ENCODE peak calls at places on chromosomes 7 and 10, in eight cellular contexts. G is stomach, D is GM13977, T is cardiac fibroblast, A is RWPE1, X is brain microvascular endothelial cell, B is GM12864, P is AG04450. M is an unnamed sample.

GRCh38 chr10:88903715-88904114 is 23.7 kb downstream of the STAMBPL1 start:
- DNase-seq in A (no peak), T (no peak), P (no peak), D (no peak), G (no peak), X (no peak), B (no peak), M (no peak)

GRCh38 chr7:27176962-27177794 is 3.1 kb upstream of the HOXA10 start:
- DNase-seq in D (no peak), T (no peak), X (no peak), P (no peak), G (no peak), A (no peak), B (no peak), M (no peak)

GRCh38 chr10:72083234-72084093 is 4.9 kb downstream of the SPOCK2 start:
- DNase-seq in G (no peak), D (no peak), A (no peak), T (no peak), X (no peak), B (no peak), P (no peak), M (no peak)

GRCh38 chr7:128743112-128743772 is 4.1 kb downstream of the CALU start:
- DNase-seq in B (no peak), A (no peak), P (no peak), T (no peak), G (no peak), D (no peak), X (peak), M (no peak)

GRCh38 chr10:43187213-43187612 is 49.0 kb downstream of the CSGALNACT2 start:
- DNase-seq in X (no peak), A (no peak), T (no peak), B (no peak), D (no peak), G (no peak), P (no peak), M (no peak)

GRCh38 chr10:113822174-113822573 is 31.7 kb downstream of the DCLRE1A start:
- DNase-seq in X (no peak), P (no peak), B (no peak), A (no peak), G (no peak), D (no peak), T (no peak), M (no peak)

GRCh38 chr7:37729160-37729559 is 45.6 kb downstream of the GPR141 start:
- DNase-seq in B (no peak), A (no peak), G (no peak), T (no peak), X (no peak), P (no peak), D (no peak), M (no peak)

GRCh38 chr7:50092579-50093411 is at the start of gene ZPBP:
- DNase-seq in G (no peak), T (peak), A (peak), D (peak), P (no peak), X (peak), B (peak), M (peak)

GRCh38 chr10:24680647-24681475 is 42.8 kb downstream of the ARHGAP21 start:
- DNase-seq in B (no peak), A (no peak), T (peak), P (no peak), G (no peak), D (no peak), X (no peak), M (no peak)

DNA sequence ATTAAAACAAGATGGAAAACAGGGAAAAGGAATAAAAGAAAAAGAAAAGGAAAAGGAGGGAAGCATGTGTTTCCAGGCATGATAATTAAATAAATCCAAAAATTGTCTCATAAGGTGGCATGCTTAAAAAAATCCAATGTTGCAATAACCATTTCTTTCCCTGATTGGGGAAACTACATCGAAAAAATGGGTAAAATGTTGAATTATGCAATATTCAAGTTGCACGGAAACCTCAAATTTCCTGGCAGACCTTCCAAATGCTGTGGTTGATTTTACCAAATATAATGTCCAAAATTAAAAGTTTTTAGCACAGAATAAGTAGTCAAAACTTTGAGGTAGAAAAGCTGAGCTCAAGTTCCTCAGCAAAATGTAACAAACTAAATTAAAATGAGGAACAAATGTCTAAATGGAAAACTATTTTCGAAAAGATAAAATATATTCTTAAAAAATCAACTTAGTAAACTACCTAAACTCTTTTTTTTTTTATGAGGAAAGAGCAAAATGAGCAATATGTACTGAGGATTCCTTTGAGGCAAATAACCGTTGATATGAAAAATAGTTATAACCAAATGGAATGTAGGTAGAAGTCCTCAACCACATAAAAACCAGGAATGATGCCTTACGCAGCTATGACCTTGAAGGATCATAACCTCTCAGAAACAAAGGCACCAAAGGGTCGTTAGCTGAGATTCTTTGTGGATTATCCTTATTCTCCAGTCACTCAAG is 52.6 kb downstream of the MACC1 start:
- DNase-seq in A (no peak), G (no peak), X (no peak), B (no peak), D (no peak), P (no peak), T (peak), M (no peak)
- TF ChIP-seq CTCF in A (no peak), G (no peak), X (no peak), B (no peak), D (no peak), P (no peak), T (no peak), M (no peak)

GRCh38 chr7:66181845-66182244 is 23.3 kb upstream of the TPST1 start:
- DNase-seq in A (no peak), X (no peak), G (no peak), B (no peak), P (no peak), D (no peak), T (no peak), M (no peak)

GRCh38 chr7:66183700-66184099 is 21.4 kb upstream of the TPST1 start:
- DNase-seq in A (no peak), D (no peak), T (peak), X (peak), B (no peak), P (peak), G (no peak), M (peak)

GRCh38 chr7:66181329-66181728 is 23.8 kb upstream of the TPST1 start:
- DNase-seq in T (no peak), A (no peak), B (no peak), D (no peak), G (no peak), P (no peak), X (no peak), M (no peak)

GRCh38 chr7:66185680-66186187 is 19.4 kb upstream of the TPST1 start:
- DNase-seq in A (no peak), B (no peak), D (no peak), T (no peak), X (no peak), G (no peak), P (no peak), M (no peak)

GRCh38 chr7:66182920-66183319 is 22.2 kb upstream of the TPST1 start:
- DNase-seq in X (no peak), G (no peak), B (no peak), D (no peak), P (no peak), A (no peak), T (no peak), M (no peak)
- TF ChIP-seq CTCF in X (no peak), G (no peak), B (no peak), D (no peak), P (no peak), A (no peak), T (no peak), M (no peak)

GRCh38 chr7:44236333-44236728 is 35.6 kb downstream of the YKT6 start:
- DNase-seq in G (no peak), X (no peak), P (no peak), A (no peak), D (no peak), B (no peak), T (no peak), M (no peak)

GRCh38 chr7:44235582-44236332 is 35.0 kb downstream of the YKT6 start:
- DNase-seq in P (no peak), D (no peak), A (peak), T (no peak), X (no peak), G (no peak), B (no peak), M (no peak)

GRCh38 chr7:44237696-44238095 is 36.9 kb downstream of the YKT6 start:
- DNase-seq in P (no peak), G (no peak), X (no peak), D (no peak), A (no peak), T (no peak), B (no peak), M (no peak)

GRCh38 chr7:44232900-44233715 is 32.3 kb downstream of the YKT6 start:
- DNase-seq in X (no peak), G (no peak), A (no peak), B (no peak), P (no peak), T (no peak), D (no peak), M (no peak)

GRCh38 chr7:44235066-44235465 is 34.3 kb downstream of the YKT6 start:
- DNase-seq in X (no peak), A (no peak), T (no peak), P (no peak), G (no peak), D (no peak), B (no peak), M (no peak)
- TF ChIP-seq CTCF in X (no peak), A (no peak), T (no peak), P (no peak), G (no peak), D (no peak), B (no peak), M (no peak)

DNA sequence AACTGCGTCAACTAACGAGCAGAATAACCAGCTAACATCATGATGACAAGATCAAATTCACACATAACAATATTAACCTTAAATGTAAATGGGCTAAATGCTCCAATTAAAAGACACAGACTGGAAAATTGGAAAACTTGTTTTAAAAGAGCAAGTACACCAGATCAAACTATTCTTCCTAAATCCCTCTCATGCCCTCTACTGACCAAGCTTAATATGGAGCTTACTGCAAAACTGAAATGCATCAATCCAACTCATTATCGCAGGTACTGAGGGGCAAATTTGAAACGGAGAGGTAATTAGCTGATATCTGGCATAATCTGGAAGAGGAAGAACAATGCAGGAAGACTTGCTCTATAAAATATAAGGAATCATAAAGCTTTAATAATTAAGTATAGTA is 1223.8 kb downstream of the NXPH1 start:
- DNase-seq in X (no peak), G (no peak), T (no peak), D (no peak), P (no peak), B (no peak), A (no peak), M (no peak)
- TF ChIP-seq CTCF in X (peak), G (no peak), T (no peak), D (no peak), P (no peak), B (no peak), A (no peak), M (no peak)

GRCh38 chr7:107579881-107580715 is at the start of gene BCAP29:
- DNase-seq in P (no peak), A (no peak), B (no peak), T (peak), D (peak), G (peak), X (peak), M (no peak)
- TF ChIP-seq CTCF in P (no peak), A (peak), B (no peak), T (peak), D (peak), G (peak), X (peak), M (peak)

GRCh38 chr7:42138691-42139090 is 98.3 kb downstream of the GLI3 start:
- DNase-seq in T (no peak), A (no peak), D (no peak), P (no peak), B (no peak), X (no peak), G (no peak), M (no peak)
- TF ChIP-seq CTCF in T (no peak), A (no peak), D (no peak), P (peak), B (no peak), X (peak), G (no peak), M (no peak)

GRCh38 chr7:99831595-99831994 is 3.8 kb downstream of the CYP3A43 start:
- DNase-seq in G (no peak), D (no peak), A (no peak), T (no peak), B (no peak), P (no peak), X (no peak), M (no peak)

GRCh38 chr7:99827040-99827778 is 604 bp upstream of the CYP3A43 start:
- DNase-seq in D (no peak), P (no peak), G (peak), T (no peak), X (no peak), B (no peak), A (no peak), M (no peak)

GRCh38 chr7:99833289-99833877 is 5.6 kb downstream of the CYP3A43 start:
- DNase-seq in T (no peak), B (no peak), X (no peak), P (no peak), D (no peak), G (no peak), A (no peak), M (no peak)

GRCh38 chr7:99828818-99829217 is 1.0 kb downstream of the CYP3A43 start:
- DNase-seq in A (no peak), G (no peak), D (no peak), T (no peak), P (no peak), B (no peak), X (no peak), M (no peak)

GRCh38 chr7:99829520-99830160 is 1.8 kb downstream of the CYP3A43 start:
- DNase-seq in D (no peak), G (no peak), P (no peak), X (no peak), A (no peak), T (no peak), B (no peak), M (no peak)
- TF ChIP-seq CTCF in D (no peak), G (no peak), P (no peak), X (no peak), A (no peak), T (no peak), B (no peak), M (no peak)

DNA sequence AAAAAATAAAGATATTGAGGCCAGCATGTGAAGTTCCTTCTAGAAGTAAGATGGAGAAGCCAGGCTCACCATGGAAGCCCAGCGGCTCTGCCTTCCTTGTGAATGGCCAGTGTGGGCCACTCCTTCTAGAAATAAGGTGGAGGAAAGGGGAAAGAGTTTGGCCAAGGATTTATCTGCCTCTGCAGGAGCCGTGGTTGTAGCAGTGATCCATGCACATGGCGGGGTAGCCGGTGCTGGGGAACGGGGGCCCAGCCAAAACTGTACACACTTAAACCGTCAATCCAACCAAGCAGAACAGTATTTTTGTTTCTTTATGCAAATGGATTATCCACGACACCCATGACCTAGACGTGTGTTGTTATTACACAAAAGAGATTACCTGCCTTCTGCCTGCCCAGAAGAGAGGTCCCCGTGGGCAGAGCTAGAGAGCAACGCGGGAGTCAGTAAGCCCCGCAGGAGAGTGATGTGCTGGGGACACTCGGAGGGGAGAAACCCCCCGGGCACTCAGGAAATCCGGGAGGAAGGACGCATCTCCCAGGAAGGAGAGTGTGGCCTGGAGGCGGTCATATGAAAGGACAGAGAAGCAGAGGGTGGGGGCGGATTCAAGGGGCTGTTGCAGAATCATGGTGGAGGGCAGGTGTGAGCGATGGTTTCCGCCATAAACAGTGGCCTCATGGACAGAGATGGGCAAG is 218.4 kb upstream of the PPP2R2D start:
- DNase-seq in D (no peak), T (no peak), G (no peak), X (no peak), A (no peak), P (no peak), B (no peak), M (no peak)
- TF ChIP-seq CTCF in D (no peak), T (no peak), G (no peak), X (no peak), A (no peak), P (no peak), B (no peak), M (no peak)

GRCh38 chr7:33883566-33883965 is 21.8 kb upstream of the BMPER start:
- DNase-seq in X (no peak), A (no peak), B (no peak), D (no peak), T (no peak), P (no peak), G (no peak), M (no peak)

GRCh38 chr7:33885290-33886005 is 19.9 kb upstream of the BMPER start:
- DNase-seq in G (no peak), P (no peak), D (no peak), X (no peak), T (no peak), A (no peak), B (no peak), M (no peak)

GRCh38 chr7:33888206-33888605 is 17.1 kb upstream of the BMPER start:
- DNase-seq in G (no peak), T (no peak), P (no peak), D (no peak), X (no peak), B (no peak), A (no peak), M (no peak)

GRCh38 chr7:33887576-33887975 is 17.8 kb upstream of the BMPER start:
- DNase-seq in T (no peak), G (no peak), B (no peak), A (no peak), X (no peak), P (no peak), D (no peak), M (no peak)

GRCh38 chr7:33886100-33886623 is 19.2 kb upstream of the BMPER start:
- DNase-seq in T (no peak), B (no peak), A (peak), X (no peak), D (no peak), G (no peak), P (no peak), M (no peak)
- TF ChIP-seq CTCF in T (peak), B (peak), A (no peak), X (peak), D (no peak), G (no peak), P (peak), M (peak)